ENCODE peak calls at places on chromosome 1, in four cellular contexts. N is Panc1, X is GM12878, A is bronchial epithelial cell. M is an unnamed sample.
A peak's percentile ranks its signal among the peaks of the same experiment; 100 is the strongest.

GRCh38 chr1:68229927-68230812 is 2.2 kb downstream of the WLS start:
- DNase-seq in N (no peak), X (no peak), A (no peak), M (no peak)

GRCh38 chr1:111704776-111705175 is 34.4 kb downstream of the INKA2 start:
- DNase-seq in N (no peak), A (peak; percentile 94), X (no peak), M (no peak)

GRCh38 chr1:24018611-24019580 is 38.8 kb upstream of the SRSF10 start:
- DNase-seq in X (no peak), A (peak; percentile 95), N (peak; percentile 87), M (no peak)

GRCh38 chr1:117216718-117217117 is 6.0 kb upstream of the VTCN1 start:
- DNase-seq in X (no peak), A (no peak), N (no peak), M (no peak)

GRCh38 chr1:10074855-10075418 is 42.2 kb downstream of the UBE4B start:
- DNase-seq in A (peak; percentile 46), N (no peak), X (no peak), M (no peak)

GRCh38 chr1:35505911-35506798 is 51.0 kb downstream of the KIAA0319L start:
- DNase-seq in N (no peak), A (peak; percentile 71), X (peak; percentile 95), M (peak; percentile 67)

GRCh38 chr1:30747028-30748008 is 10.3 kb downstream of the LAPTM5 start:
- DNase-seq in A (no peak), N (no peak), X (no peak), M (no peak)

GRCh38 chr1:208235983-208236761 is 8.0 kb downstream of the PLXNA2 start:
- DNase-seq in X (no peak), A (peak; percentile 71), N (no peak), M (no peak)

GRCh38 chr1:41427943-41428735 is 56.3 kb downstream of the EDN2 start:
- DNase-seq in N (no peak), A (no peak), X (no peak), M (no peak)

GRCh38 chr1:100443739-100444571 is 91.6 kb downstream of the CDC14A start:
- DNase-seq in N (no peak), X (peak; percentile 42), A (no peak), M (peak; percentile 16)

GRCh38 chr1:68111804-68112436 is 61.5 kb upstream of the DIRAS3 start:
- DNase-seq in N (no peak), X (no peak), A (peak; percentile 55), M (no peak)

GRCh38 chr1:43550598-43551246 is 20.0 kb downstream of the PTPRF start:
- DNase-seq in X (no peak), A (no peak), N (no peak), M (no peak)

GRCh38 chr1:43554444-43554992 is 23.8 kb downstream of the PTPRF start:
- DNase-seq in A (peak; percentile 47), N (no peak), X (no peak), M (no peak)

GRCh38 chr1:43552059-43552742 is 21.5 kb downstream of the PTPRF start:
- DNase-seq in A (no peak), N (no peak), X (no peak), M (no peak)

GRCh38 chr1:43551396-43551888 is 20.8 kb downstream of the PTPRF start:
- DNase-seq in X (no peak), N (no peak), A (no peak), M (no peak)

DNA sequence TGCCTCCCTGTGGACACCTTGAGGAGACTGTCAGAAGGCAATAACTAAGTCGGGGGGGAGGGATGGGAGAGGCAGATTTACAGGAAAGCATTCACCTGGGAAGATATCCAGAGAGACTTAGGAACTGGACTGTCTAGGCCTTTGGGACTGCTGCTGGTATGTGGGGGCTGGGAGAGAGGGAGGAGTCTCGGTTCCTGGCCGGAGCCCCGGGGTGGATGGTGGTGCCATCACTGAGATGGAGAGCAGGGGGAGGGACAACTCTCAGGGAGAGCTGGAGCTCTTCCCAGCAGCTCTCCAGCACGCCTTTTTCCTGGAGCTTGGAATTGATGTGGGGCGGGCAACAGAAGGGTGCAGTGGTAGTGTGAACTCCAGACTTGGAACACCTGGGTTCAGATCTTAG is 22.1 kb downstream of the PTPRF start:
- DNase-seq in X (no peak), N (no peak), A (peak; percentile 35), M (no peak)
- TF ChIP-seq CTCF in X (no peak), N (no peak), A (no peak), M (no peak)

DNA sequence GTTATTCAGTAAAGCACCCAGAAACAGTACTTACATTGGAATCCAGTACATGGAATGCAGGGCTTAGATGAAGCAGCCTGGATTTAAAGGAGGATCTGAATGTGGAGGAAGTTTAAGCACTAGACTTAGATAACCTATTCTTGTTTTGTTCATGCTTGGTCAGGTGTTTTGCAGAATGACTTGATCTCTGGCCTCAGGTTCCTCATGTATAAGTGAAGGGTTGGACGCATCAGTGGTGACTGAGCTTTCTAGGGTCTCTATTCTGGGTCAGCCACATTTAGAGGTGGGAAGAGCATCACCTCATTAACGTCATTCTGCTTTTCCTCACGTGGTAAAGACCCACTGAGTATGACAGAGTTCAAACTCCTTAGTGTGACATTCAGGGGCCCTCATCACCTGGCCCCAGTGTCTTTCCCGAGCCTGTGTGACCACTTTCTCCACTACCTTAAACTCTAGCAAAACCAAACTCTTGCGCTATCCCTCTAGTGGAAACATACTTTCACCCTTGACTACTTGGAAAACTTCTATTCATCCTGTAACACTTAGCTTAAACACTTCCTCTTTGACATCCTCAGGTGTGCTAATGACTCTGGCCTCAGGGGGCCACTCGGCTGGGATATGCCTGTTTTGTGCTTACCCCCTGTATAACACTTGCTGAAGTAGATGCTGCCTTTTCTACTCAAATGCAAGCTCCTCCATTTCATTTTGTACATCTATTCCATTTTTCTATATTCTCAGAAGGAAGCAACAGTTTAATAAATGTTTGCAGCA is 871 bp upstream of the ERICH3 start:
- DNase-seq in A (no peak), X (no peak), N (no peak), M (no peak)
- H3K4me3 ChIP-seq in A (no peak overlapping the region), X (no peak overlapping the region), N (no peak overlapping the region), M (no peak overlapping the region)

GRCh38 chr1:46158312-46159281 is 16.3 kb upstream of the TSPAN1 start:
- DNase-seq in X (no peak), A (no peak), N (no peak), M (no peak)
- H3K36me3 ChIP-seq in X (no peaks in the 10 kb centered on the region), A (no peaks in the 10 kb centered on the region), N (no peaks in the 10 kb centered on the region), M (no peaks in the 10 kb centered on the region)

GRCh38 chr1:39129514-39129913 is 75.0 kb upstream of the MACF1 start:
- DNase-seq in X (no peak), A (no peak), N (no peak), M (no peak)
- TF ChIP-seq CTCF in X (peak; percentile 33), A (no peak), N (peak; percentile 72), M (peak; percentile 30)

GRCh38 chr1:184019066-184019465 is 18.5 kb downstream of the COLGALT2 start:
- DNase-seq in X (no peak), A (no peak), N (no peak), M (no peak)
- H3K4me3 ChIP-seq in X (no peak overlapping the region), A (no peak overlapping the region), N (no peak overlapping the region), M (no peak overlapping the region)

GRCh38 chr1:155970531-155971167 is 7.7 kb downstream of the ARHGEF2 start:
- DNase-seq in X (no peak), A (no peak), N (no peak), M (peak; percentile 62)

GRCh38 chr1:155969377-155969791 is 9.0 kb downstream of the ARHGEF2 start:
- DNase-seq in A (no peak), N (no peak), X (no peak), M (no peak)

GRCh38 chr1:155973723-155974122 is 4.6 kb downstream of the ARHGEF2 start:
- DNase-seq in N (no peak), A (no peak), X (no peak), M (no peak)

GRCh38 chr1:155974208-155975165 is 3.9 kb downstream of the ARHGEF2 start:
- DNase-seq in X (no peak), A (no peak), N (no peak), M (no peak)

DNA sequence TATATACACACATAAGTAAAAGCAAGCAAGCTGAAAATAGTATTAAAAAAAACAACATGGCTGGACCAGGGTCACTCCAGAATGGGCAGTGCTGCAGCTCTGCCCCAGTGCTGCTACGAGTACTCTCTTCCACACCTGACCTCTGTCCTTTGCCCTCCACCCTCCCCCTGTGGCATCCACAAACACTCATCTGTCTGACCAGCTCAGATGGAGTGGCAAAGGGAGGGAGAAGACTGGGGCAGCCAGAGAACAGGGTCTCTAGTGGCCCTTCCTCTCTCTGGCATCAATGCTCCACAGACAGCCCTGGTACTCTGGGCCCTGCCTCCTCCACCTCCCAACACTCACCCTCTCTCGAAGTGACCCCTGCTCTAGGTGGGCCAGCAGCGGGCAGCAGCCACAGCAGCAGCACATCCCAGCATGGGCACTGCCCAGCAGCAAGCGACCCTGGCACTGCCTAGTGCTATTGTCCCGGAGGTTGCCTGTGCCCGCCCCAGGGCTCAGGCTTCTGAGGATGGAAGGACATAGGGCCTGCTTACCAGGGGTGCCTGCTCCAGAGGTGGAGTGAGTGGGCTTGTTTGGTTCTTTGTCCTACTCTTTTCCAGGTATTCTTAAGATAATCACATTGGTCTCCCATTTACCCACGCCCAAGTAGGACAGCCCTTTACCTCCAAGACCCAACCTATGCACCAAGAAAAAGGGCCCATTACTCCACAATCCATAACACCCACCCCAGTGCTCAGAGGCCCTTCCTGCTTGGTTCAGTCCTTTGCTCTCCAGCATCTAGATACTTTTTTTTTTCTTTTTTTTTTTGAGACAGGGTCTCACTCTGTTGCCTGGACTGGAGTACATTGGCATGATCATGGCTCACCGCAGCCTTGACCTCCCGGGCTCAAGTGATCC is 6.2 kb downstream of the ARHGEF2 start:
- DNase-seq in X (no peak), A (no peak), N (no peak), M (no peak)
- H3K36me3 ChIP-seq in X (peaks cover 24% of the 10 kb centered on the region), A (peaks cover 33% of the 10 kb centered on the region), N (no peaks in the 10 kb centered on the region), M (peaks cover 35% of the 10 kb centered on the region)

M was measured in GM06990.